ENCODE peak calls at places on chromosomes 7 and 10, in four cellular contexts. H is heart right ventricle, K is mesenchymal stem cell, N is sigmoid colon. B is an unnamed sample.

GRCh38 chr7:88202278-88202677 is 17.6 kb downstream of the SRI start:
- DNase-seq in H (no peak), K (no peak), N (no peak), B (no peak)

GRCh38 chr10:3235996-3236510 is 63.5 kb upstream of the PITRM1 start:
- DNase-seq in N (no peak), H (no peak), K (peak), B (no peak)

GRCh38 chr7:12623885-12624498 is 53.5 kb downstream of the SCIN start:
- DNase-seq in H (no peak), N (no peak), K (peak), B (no peak)

GRCh38 chr10:69335063-69335587 is 56.8 kb downstream of the HK1 start:
- DNase-seq in H (peak), N (peak), K (peak), B (no peak)

GRCh38 chr10:112985701-112986510 is 35.9 kb downstream of the TCF7L2 start:
- DNase-seq in H (no peak), N (no peak), K (peak), B (peak)

GRCh38 chr7:4851459-4852422 is 10.1 kb downstream of the PAPOLB start:
- DNase-seq in N (no peak), K (peak), H (no peak), B (peak)

GRCh38 chr7:107933386-107934013 is 42.5 kb downstream of the DLD start:
- DNase-seq in N (no peak), K (peak), H (no peak), B (no peak)

GRCh38 chr10:52314007-52314821 is at the start of gene DKK1:
- DNase-seq in K (peak), H (peak), N (peak), B (peak)

GRCh38 chr7:140674356-140674800 is 1.6 kb downstream of the ADCK2 start:
- DNase-seq in H (no peak), N (peak), K (no peak), B (no peak)

GRCh38 chr10:133355991-133356390 is 1.8 kb downstream of the FUOM start:
- DNase-seq in N (no peak), K (no peak), H (no peak), B (no peak)

GRCh38 chr10:131938681-131939080 is 37.9 kb downstream of the PPP2R2D start:
- DNase-seq in H (no peak), N (peak), K (no peak), B (no peak)

GRCh38 chr10:119541459-119542356 is 811 bp downstream of the RGS10 start:
- DNase-seq in K (peak), N (peak), H (peak), B (peak)

GRCh38 chr10:69838853-69839252 is 37.1 kb downstream of the COL13A1 start:
- DNase-seq in H (no peak), N (no peak), K (peak), B (peak)

GRCh38 chr10:21808525-21808924 is 195.0 kb downstream of the DNAJC1 start:
- DNase-seq in H (no peak), K (no peak), N (no peak), B (no peak)

GRCh38 chr7:18939771-18940576 is 177.5 kb downstream of the TWIST1 start:
- DNase-seq in K (peak), H (no peak), N (no peak), B (peak)
- H3K4me3 ChIP-seq in K (no peak), H (no peak), N (no peak), B (no peak)

DNA sequence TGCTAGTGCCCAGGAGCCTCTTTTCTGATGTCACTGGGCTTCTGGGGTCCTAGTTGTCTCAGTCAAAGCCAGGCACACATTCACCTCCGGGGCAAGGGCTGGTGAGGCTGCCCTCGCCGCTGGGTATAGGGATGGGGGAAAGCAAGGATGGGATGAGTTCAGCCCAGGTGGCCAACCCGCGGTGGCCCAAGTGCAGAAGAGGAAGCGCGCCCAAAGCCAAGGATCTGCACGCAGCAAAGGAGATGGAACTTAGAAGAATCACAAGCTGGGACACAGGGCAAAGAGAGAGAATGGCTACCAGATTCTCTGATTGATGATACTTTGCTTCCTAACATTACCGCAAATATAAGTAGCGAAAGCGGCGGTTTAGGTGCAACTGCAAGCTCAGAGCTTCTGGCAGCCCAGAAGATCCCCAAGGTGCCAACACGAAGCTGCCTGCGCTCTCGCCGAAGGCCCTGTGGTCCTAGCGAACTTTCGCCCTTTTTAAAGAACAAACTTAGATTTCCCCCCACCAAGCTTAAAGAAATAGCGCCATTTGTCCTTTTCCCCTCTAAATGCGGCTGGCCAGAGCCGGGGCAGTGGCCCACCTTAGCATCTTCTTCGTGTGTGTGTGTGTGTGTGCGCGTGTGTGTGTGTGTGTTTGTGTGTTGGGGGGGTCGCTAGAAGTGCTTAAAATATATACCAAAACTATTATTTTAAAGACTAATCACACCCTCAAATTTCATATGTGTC is 911 bp upstream of the MKX start:
- DNase-seq in H (no peak), N (no peak), K (peak), B (no peak)
- H3K27ac ChIP-seq in H (no peak), N (peak), K (no peak), B (no peak)

DNA sequence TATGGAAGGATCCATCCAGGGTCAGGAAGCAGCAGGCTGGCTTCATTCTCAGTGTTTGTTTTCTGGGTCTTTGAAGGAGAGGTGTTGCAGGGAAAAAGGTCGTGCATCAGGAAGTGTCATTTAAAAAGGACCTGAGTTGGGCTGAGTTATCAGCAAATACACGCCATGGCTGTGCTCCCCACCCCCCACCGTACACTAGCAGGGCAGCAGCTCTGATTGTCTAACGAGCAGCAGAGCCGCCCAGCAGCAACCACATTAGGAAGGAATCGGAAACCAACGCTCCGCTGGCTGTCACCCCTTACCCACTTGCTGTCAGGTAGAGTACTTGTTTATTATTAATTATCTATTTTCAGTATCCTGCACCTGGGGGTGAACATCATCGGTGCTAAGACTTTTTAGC is 63.1 kb upstream of the STEAP1B start:
- DNase-seq in K (peak), N (no peak), H (no peak), B (no peak)
- H3K4me3 ChIP-seq in K (no peak), N (no peak), H (peak), B (peak)

GRCh38 chr10:48900296-48900695 is 39.3 kb downstream of the LRRC18 start:
- DNase-seq in K (no peak), N (no peak), H (no peak), B (no peak)
- H3K27ac ChIP-seq in K (no peak), N (no peak), H (no peak), B (no peak)

GRCh38 chr7:100825215-100825671 is 2.1 kb downstream of the EPHB4 start:
- DNase-seq in N (no peak), H (peak), K (no peak), B (no peak)
- H3K4me3 ChIP-seq in N (peak), H (peak), K (peak), B (peak)

B was measured in astrocyte.